ENCODE peak calls at places on chromosomes 4 and X, in five cellular contexts. Q is HTR-8/SVneo, M is AG08395, P is C1 segment of cervical spinal cord, C is stomach. E is an unnamed sample.

GRCh38 chrX:71652405-71652804 is 14.9 kb upstream of the LOC101059915 start:
- DNase-seq in P (no peak), C (peak), M (peak), Q (peak), E (peak)

GRCh38 chrX:47145408-47146120 is 543 bp downstream of the RBM10 start:
- DNase-seq in P (no peak), Q (no peak), M (peak), C (no peak), E (peak)

GRCh38 chrX:24494544-24495113 is 29.5 kb downstream of the PDK3 start:
- DNase-seq in M (peak), P (no peak), Q (peak), C (no peak), E (peak)

GRCh38 chr4:8041868-8042267 is 102.2 kb upstream of the AFAP1 start:
- DNase-seq in P (no peak), Q (no peak), M (no peak), C (no peak), E (no peak)

GRCh38 chr4:85905761-85906160 is 430.8 kb downstream of the ARHGAP24 start:
- DNase-seq in C (no peak), M (no peak), Q (no peak), P (no peak), E (no peak)

GRCh38 chr4:1238676-1239000 is 10.3 kb downstream of the CTBP1 start:
- DNase-seq in C (no peak), P (no peak), M (no peak), Q (no peak), E (no peak)

GRCh38 chr4:129446074-129446473 is 350.1 kb downstream of the C4orf33 start:
- DNase-seq in Q (peak), M (no peak), C (no peak), P (no peak), E (no peak)

GRCh38 chr4:176778491-176778890 is 14.2 kb downstream of the VEGFC start:
- DNase-seq in P (no peak), C (no peak), M (peak), Q (no peak), E (no peak)

GRCh38 chr4:13907255-13907751 is 279.8 kb upstream of the BOD1L1 start:
- DNase-seq in M (peak), P (no peak), C (no peak), Q (peak), E (peak)

GRCh38 chrX:24184018-24184417 is 34.5 kb downstream of the ZFX start:
- DNase-seq in C (no peak), Q (no peak), M (no peak), P (no peak), E (no peak)

GRCh38 chr4:25031077-25031606 is 396 bp upstream of the LGI2 start:
- DNase-seq in P (no peak), C (no peak), M (peak), Q (peak), E (peak)

GRCh38 chrX:135923353-135923752 is 29.8 kb downstream of the SAGE1 start:
- DNase-seq in M (no peak), P (no peak), C (no peak), Q (no peak), E (no peak)

GRCh38 chr4:7691992-7692391 is 247.7 kb downstream of the AFAP1 start:
- DNase-seq in Q (no peak), C (no peak), P (no peak), M (peak), E (no peak)

GRCh38 chrX:96183843-96184242 is 500.8 kb upstream of the DIAPH2 start:
- DNase-seq in P (no peak), C (no peak), M (no peak), Q (no peak), E (no peak)

GRCh38 chr4:82217986-82218715 is 155.6 kb downstream of the HNRNPD start:
- DNase-seq in M (no peak), Q (no peak), C (no peak), P (no peak), E (no peak)

GRCh38 chrX:149129767-149130166 is 375.3 kb downstream of the IDS start:
- DNase-seq in C (no peak), Q (no peak), P (no peak), M (no peak), E (no peak)

GRCh38 chrX:40523852-40524251 is 56.9 kb upstream of the ATP6AP2 start:
- DNase-seq in C (no peak), P (no peak), Q (no peak), M (no peak), E (no peak)

GRCh38 chrX:119181491-119181890 is 53.9 kb upstream of the KIAA1210 start:
- DNase-seq in Q (peak), C (no peak), P (no peak), M (no peak), E (no peak)

GRCh38 chr4:38757945-38758344 is 24.8 kb downstream of the TLR10 start:
- DNase-seq in P (no peak), M (no peak), C (peak), Q (no peak), E (no peak)

GRCh38 chrX:46574337-46574940 is 874 bp downstream of the CHST7 start:
- DNase-seq in P (no peak), C (no peak), Q (no peak), M (no peak), E (no peak)